ENCODE peak calls at places on chromosomes 1 and 21, in eight cellular contexts. E is endothelial cell of umbilical vein, F is GM23338, I is hepatocyte, N is fibroblast of lung, U is K562, P is mammary epithelial cell, T is GM23248. Q is an unnamed sample.

GRCh38 chr1:94854458-94855306 is 34.5 kb downstream of the SLC44A3 start:
- DNase-seq in P (peak; percentile 96), T (peak; percentile 97), U (peak; percentile 85), E (peak; percentile 94), F (peak; percentile 96), N (peak; percentile 93), I (peak; percentile 93), Q (peak; percentile 99)

GRCh38 chr1:22024485-22025367 is 23.3 kb downstream of the CELA3A start:
- DNase-seq in F (peak; percentile 81), E (peak; percentile 88), N (peak; percentile 83), U (peak; percentile 62), I (peak; percentile 78), T (peak; percentile 90), P (no peak), Q (peak; percentile 19)

GRCh38 chr1:77539510-77540142 is 142.8 kb downstream of the ZZZ3 start:
- DNase-seq in N (peak; percentile 97), I (no peak), E (no peak), U (no peak), T (peak; percentile 90), P (peak; percentile 48), F (no peak), Q (peak; percentile 94)

GRCh38 chr1:224523676-224524075 is 89.1 kb upstream of the WDR26 start:
- DNase-seq in F (no peak), I (no peak), P (no peak), T (no peak), E (no peak), U (no peak), N (no peak), Q (no peak)

GRCh38 chr21:25330266-25330665 is 277.0 kb downstream of the MRPL39 start:
- DNase-seq in P (no peak), N (peak; percentile 66), F (no peak), T (peak; percentile 41), I (no peak), E (no peak), U (no peak), Q (peak; percentile 25)

GRCh38 chr1:198187973-198188588 is 31.3 kb downstream of the NEK7 start:
- DNase-seq in P (no peak), E (peak; percentile 32), T (no peak), U (no peak), N (no peak), F (no peak), I (no peak), Q (no peak)

GRCh38 chr1:164704954-164705353 is 146.0 kb downstream of the PBX1 start:
- DNase-seq in P (no peak), E (no peak), T (no peak), I (no peak), U (no peak), F (peak; percentile 64), N (no peak), Q (no peak)

GRCh38 chr21:41611966-41612606 is 104.1 kb upstream of the TMPRSS2 start:
- DNase-seq in P (peak; percentile 69), U (peak; percentile 41), I (peak; percentile 77), N (no peak), F (peak; percentile 73), T (peak; percentile 43), E (no peak), Q (peak; percentile 85)

GRCh38 chr1:6884652-6885153 is 99.4 kb downstream of the CAMTA1 start:
- DNase-seq in U (no peak), T (no peak), N (no peak), I (peak; percentile 22), P (no peak), E (no peak), F (no peak), Q (no peak)

GRCh38 chr1:110344152-110344551 is 5.0 kb downstream of the RBM15 start:
- DNase-seq in N (no peak), T (no peak), U (no peak), P (no peak), F (no peak), E (no peak), I (no peak), Q (no peak)

GRCh38 chr1:198143797-198144196 is 13.0 kb upstream of the NEK7 start:
- DNase-seq in P (no peak), E (no peak), T (no peak), U (no peak), I (no peak), N (no peak), F (no peak), Q (no peak)

GRCh38 chr21:41769933-41770332 is 3.1 kb upstream of the RIPK4 start:
- DNase-seq in E (no peak), T (no peak), U (no peak), F (no peak), N (no peak), P (no peak), I (peak; percentile 22), Q (no peak)

GRCh38 chr1:29651684-29652665 is 415.7 kb downstream of the PTPRU start:
- DNase-seq in T (peak; percentile 35), E (no peak), P (no peak), U (no peak), N (no peak), I (no peak), F (no peak), Q (no peak)

GRCh38 chr1:109739738-109740614 is 862 bp downstream of the GSTM3 start:
- DNase-seq in U (peak; percentile 78), F (peak; percentile 84), T (peak; percentile 84), E (peak; percentile 81), I (peak; percentile 92), P (peak; percentile 41), N (peak; percentile 69), Q (peak; percentile 72)

DNA sequence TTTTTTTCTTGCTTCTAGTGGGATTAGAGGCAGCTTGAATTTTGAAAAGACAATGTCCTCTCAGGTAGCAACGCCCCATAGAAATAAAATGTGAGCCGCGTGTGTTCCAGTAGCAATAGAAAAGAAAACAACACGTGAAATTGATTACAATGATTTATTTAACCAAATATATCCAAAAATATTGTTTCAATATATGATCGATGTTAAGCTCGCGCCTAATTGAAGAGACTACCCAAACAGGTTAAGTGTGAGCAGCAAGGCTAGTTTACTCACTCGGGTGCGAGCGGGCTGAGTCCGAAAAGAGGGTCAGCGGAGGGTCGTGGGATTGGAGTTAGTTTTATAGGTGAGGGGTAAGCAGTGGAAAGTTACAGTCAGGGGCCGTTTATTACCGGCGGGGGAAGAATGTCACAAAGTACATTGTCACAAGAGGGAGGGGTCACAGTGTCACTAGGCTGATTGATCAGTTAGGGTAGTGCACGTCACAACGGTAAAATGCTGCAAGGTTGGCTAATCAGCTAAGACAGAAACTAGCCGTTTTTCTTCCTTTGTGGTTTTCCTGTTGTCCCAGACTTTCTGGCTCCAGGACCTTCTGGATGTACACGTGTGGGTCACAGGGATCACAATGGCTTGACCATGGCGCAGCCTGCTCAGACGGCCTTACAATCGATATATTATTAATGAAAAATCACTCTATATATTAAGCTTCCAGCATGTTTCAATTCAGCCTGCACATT is 697 bp upstream of the ZNF670 start:
- DNase-seq in E (no peak), T (no peak), I (peak; percentile 52), U (no peak), N (no peak), F (peak; percentile 47), P (no peak), Q (no peak)
- H3K4me3 ChIP-seq in E (no peak overlapping the region), T (peak overlapping the region; percentile 96), I (peak overlapping the region; percentile 7), U (peak overlapping the region; percentile 80), N (peak overlapping the region; percentile 99), F (peak overlapping the region; percentile 100), P (peak overlapping the region; percentile 20), Q (peak overlapping the region; percentile 85)

DNA sequence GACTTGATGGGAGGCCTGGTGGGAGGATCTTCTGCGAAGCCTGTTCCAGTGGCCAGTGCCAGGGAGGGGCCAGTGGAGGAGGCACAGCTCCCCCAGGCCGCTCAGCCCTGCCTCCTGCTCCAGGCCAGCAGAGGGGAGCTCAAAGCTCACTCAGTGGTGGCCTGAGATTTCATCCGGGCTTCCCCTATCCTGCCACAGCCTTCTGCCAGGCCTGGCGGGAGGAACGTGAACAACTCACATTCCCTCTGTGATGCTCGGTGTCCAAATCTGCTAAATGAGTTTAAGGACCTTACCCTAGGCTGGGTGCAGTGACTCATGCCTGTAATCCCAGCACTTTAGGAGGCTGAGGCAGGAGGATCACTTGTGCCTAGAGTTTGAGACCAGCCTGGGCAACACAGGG is 3.3 kb downstream of the CLCNKB start:
- DNase-seq in P (no peak), F (no peak), N (peak; percentile 15), I (peak; percentile 43), E (no peak), U (no peak), T (peak; percentile 48), Q (no peak)
- TF ChIP-seq EZH2 in P (no peak), F (no peak), N (no peak), I (no peak), E (no peak), U (no peak), T (no peak), Q (no peak)

DNA sequence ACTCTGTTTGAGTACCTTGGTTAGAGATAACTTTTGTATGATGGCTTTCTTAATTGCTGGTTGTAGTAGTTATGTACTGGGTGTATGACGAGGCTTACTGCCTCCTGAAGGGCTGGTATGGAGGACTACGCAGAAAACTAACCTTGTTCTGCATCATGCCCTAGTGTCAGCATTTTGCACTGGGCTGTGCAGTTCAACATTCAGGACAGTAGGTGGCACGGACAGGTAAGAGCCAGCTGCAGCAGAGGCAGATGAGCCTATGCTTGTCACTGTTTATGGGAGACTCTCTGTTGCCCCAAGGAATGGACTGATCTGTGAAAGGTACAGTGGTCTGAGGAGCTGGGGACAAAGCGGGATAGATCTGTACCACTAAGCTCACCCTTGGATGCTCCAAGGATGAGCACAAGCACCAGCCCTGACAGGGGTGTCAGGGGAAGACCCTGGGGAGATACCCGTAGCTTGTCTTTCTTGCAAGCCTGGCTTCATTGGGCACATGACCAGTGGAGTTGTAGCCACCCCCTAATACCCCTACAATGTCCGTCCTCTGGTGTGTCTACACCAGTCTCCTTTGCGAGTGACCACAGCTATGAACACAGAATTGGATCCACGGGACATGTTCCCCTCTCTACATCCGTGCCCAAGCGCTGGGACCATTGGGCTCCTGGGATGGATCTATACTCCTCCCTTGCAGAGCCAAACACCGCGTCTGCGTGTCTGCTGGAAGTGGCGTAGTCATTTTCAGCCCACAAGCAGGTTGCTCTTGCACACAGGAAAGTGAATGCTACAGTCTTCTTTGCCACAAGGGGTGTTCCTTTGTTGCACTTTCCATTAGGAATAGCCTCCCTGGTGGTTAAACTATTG is 51.1 kb upstream of the CFHR3 start:
- DNase-seq in U (peak; percentile 29), E (no peak), P (peak; percentile 57), T (peak; percentile 45), N (peak; percentile 3), F (peak; percentile 92), I (peak; percentile 75), Q (peak; percentile 46)
- H2AFZ ChIP-seq in U (no peak overlapping the region), E (no peak overlapping the region), P (no peak overlapping the region), T (no peak overlapping the region), N (no peak overlapping the region), F (peak overlapping the region; percentile 56), I (no peak overlapping the region), Q (no peak overlapping the region)

DNA sequence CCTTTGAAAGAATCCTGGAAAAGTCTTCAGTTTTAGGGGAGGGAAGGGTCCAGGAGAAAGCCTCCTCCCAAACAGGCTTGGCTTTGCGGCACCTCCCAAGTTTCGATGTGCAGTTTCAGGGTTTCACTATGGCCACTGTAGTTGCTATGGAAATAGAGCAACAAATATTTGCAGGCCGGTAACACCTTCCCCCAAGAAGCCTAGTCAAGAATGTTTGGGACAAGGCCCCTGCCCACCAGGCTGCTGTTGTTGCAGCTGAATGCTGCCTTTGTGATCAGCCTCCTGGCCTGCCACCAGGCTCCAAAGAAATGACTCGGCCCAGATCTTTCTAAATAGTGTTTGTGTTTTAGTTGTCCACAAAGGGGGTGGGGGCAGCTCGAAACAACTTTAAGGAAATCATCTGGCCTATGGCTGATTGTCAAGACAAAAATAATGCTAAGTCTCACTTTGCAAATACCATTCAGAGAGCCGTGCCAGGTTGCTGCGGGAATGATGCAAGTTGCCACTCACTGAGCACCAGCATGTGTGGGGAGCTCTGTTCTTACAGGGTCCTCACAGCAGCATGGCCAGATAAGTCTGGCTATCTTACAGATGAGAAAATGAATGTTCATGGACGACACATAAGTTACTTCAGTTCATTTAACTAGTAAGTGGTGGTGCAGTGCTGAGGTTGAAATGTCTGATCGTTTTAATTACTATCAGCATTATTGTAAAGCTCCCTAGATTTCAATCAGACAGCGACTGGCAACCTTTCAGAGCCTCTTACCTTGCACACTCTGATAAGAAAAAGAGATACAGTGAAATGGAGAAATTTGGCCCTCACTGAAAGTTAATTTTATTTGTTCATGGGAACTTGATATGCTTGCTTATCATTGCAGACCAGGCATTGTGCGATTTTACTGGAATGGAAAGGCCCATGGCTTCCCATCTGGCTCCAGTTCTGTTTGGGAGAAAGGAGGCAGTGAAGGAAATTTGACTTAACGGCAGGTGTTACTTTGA is 91.2 kb upstream of the JUN start:
- DNase-seq in E (peak; percentile 78), I (peak; percentile 40), N (peak; percentile 67), T (peak; percentile 85), U (no peak), P (peak; percentile 77), F (peak; percentile 84), Q (peak; percentile 27)
- H3K4me3 ChIP-seq in E (no peak overlapping the region), I (no peak overlapping the region), N (no peak overlapping the region), T (no peak overlapping the region), U (no peak overlapping the region), P (no peak overlapping the region), F (no peak overlapping the region), Q (no peak overlapping the region)

Q was measured in PC-3.